ENCODE peak calls at places on chromosomes 11 and 22, in four cellular contexts. A, Z, X and E are unnamed samples.
A peak's percentile ranks its signal among the peaks of the same experiment; 100 is the strongest.

GRCh38 chr11:128501576-128502549 is 85.5 kb downstream of the ETS1 start:
- DNase-seq in A (no peak), Z (no peak), X (peak; percentile 27), E (no peak)

GRCh38 chr11:65539401-65540289 is 14.8 kb downstream of the SCYL1 start:
- DNase-seq in A (peak; percentile 62), Z (peak; percentile 88), X (peak; percentile 53), E (no peak)

GRCh38 chr11:3095712-3096361 is 38.6 kb upstream of the CARS1 start:
- DNase-seq in A (no peak), Z (no peak), X (peak; percentile 69), E (peak; percentile 39)

GRCh38 chr11:83033972-83034672 is 37.6 kb downstream of the RAB30 start:
- DNase-seq in A (no peak), Z (peak; percentile 69), X (peak; percentile 35), E (peak; percentile 73)

GRCh38 chr11:2374456-2375201 is 2.5 kb upstream of the CD81 start:
- DNase-seq in A (no peak), Z (no peak), X (no peak), E (no peak)

GRCh38 chr11:19978668-19979518 is 181.4 kb downstream of the DBX1 start:
- DNase-seq in A (peak; percentile 65), Z (no peak), X (no peak), E (peak; percentile 72)

GRCh38 chr11:61959678-61960077 is 7.8 kb downstream of the FTH1 start:
- DNase-seq in A (no peak), Z (no peak), X (no peak), E (no peak)

GRCh38 chr11:119363874-119364590 is 17.5 kb downstream of the USP2 start:
- DNase-seq in A (no peak), Z (peak; percentile 97), X (peak; percentile 86), E (peak; percentile 86)

GRCh38 chr11:79333381-79333780 is 107.4 kb downstream of the TENM4 start:
- DNase-seq in A (no peak), Z (no peak), X (no peak), E (no peak)

GRCh38 chr11:94781822-94782221 is 13.7 kb downstream of the AMOTL1 start:
- DNase-seq in A (no peak), Z (no peak), X (no peak), E (no peak)

GRCh38 chr11:44860346-44860745 is 90.3 kb downstream of the TP53I11 start:
- DNase-seq in A (no peak), Z (no peak), X (no peak), E (no peak)

GRCh38 chr11:57469268-57469667 is 8.9 kb downstream of the RTN4RL2 start:
- DNase-seq in A (no peak), Z (no peak), X (no peak), E (no peak)

GRCh38 chr11:110243804-110244203 is 52.6 kb downstream of the RDX start:
- DNase-seq in A (no peak), Z (no peak), X (no peak), E (no peak)

GRCh38 chr11:110253525-110253924 is 42.9 kb downstream of the RDX start:
- DNase-seq in A (no peak), Z (no peak), X (no peak), E (no peak)

GRCh38 chr11:110251837-110252236 is 44.6 kb downstream of the RDX start:
- DNase-seq in A (peak; percentile 73), Z (no peak), X (no peak), E (no peak)

GRCh38 chr11:110250168-110250567 is 46.2 kb downstream of the RDX start:
- DNase-seq in A (no peak), Z (no peak), X (no peak), E (no peak)

GRCh38 chr11:110249066-110249465 is 47.3 kb downstream of the RDX start:
- DNase-seq in A (no peak), Z (no peak), X (no peak), E (no peak)
- TF ChIP-seq CTCF in A (peak; percentile 42), Z (peak; percentile 53), X (peak; percentile 31), E (peak; percentile 49)

GRCh38 chr22:47600281-47600680 is 837.8 kb downstream of the TBC1D22A start:
- DNase-seq in A (no peak), Z (no peak), X (no peak), E (no peak)

GRCh38 chr22:47601666-47602065 is 839.2 kb downstream of the TBC1D22A start:
- DNase-seq in A (no peak), Z (peak; percentile 1), X (no peak), E (no peak)

GRCh38 chr22:47598864-47599263 is 836.4 kb downstream of the TBC1D22A start:
- DNase-seq in A (no peak), Z (no peak), X (no peak), E (no peak)

GRCh38 chr22:47600791-47601400 is 838.4 kb downstream of the TBC1D22A start:
- DNase-seq in A (no peak), Z (no peak), X (no peak), E (no peak)

GRCh38 chr22:47599753-47600152 is 837.3 kb downstream of the TBC1D22A start:
- DNase-seq in A (no peak), Z (peak; percentile 44), X (no peak), E (no peak)
- TF ChIP-seq EZH2phosphoT487 in A (no peak), Z (no peak), X (no peak), E (no peak)

DNA sequence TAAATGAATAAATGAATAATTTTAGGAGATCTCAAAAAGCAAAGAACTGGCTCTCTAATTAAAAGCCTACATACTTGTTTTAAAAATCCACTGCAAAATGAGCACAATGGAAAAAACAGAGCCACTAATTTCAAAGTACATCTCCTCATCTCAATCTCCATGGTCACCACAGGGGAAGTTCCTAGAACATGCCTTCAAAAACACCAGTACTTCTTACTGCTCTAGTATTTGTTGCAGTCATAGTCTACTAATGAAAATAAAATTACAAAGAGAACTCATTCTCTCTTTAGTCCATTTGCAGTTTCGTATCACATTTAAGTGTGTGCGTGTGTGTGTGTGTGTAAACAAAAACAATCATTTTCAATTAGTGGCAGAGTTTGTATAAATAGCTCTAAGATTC is 54.0 kb downstream of the PIK3C2A start:
- DNase-seq in A (no peak), Z (no peak), X (no peak), E (no peak)
- H4K20me1 ChIP-seq in A (no peaks in the 10 kb centered on the region), Z (no peaks in the 10 kb centered on the region), X (peaks cover 36% of the 10 kb centered on the region), E (peaks cover 41% of the 10 kb centered on the region)

DNA sequence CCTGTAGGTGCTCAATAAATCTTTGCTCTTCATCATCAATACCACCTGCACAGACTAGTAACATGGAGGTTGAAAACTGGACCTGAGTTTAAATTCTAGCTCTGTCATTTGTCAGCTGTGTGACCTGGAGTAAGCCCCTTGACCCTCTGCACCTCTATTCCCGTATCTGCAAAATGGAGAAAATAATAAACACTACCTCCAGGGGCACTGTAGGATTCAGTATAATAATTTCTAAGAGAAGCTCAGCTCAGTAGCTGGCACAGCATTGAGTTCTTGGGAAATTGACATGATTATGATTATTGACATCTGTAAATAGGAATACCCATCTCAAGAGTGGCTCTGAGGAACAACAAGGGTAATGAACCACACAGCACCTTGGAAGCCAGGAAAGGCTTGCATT is 78.4 kb downstream of the MN1 start:
- DNase-seq in A (no peak), Z (no peak), X (no peak), E (no peak)
- TF ChIP-seq CTCF in A (peak; percentile 47), Z (peak; percentile 25), X (peak; percentile 5), E (no peak)

DNA sequence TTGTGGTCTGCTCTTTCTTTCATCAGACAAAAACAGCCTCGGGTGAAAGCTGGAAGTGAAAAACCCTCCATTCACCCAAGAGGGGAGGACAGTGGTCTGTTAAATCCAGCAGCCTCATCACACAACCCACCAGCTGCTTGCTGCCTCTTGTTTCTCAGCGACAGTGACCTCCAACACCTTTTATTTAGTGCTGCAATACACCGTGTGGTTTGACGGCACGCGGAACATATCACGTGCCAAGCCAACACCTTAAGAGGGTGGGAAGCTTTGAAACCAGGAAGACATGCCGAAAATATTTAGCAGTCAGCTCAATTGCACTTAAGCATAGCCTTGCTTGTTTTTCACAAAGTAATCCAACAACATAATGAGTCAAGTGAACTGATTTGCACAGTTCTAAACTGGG is 39.8 kb upstream of the POGLUT3 start:
- DNase-seq in A (no peak), Z (no peak), X (no peak), E (no peak)
- TF ChIP-seq EZH2phosphoT487 in A (no peak), Z (no peak), X (no peak), E (no peak)

GRCh38 chr22:50298937-50299656 is 8.3 kb downstream of the PLXNB2 start:
- DNase-seq in A (no peak), Z (no peak), X (peak; percentile 56), E (peak; percentile 70)
- H4K20me1 ChIP-seq in A (no peaks in the 10 kb centered on the region), Z (peaks cover 93% of the 10 kb centered on the region), X (peaks cover 98% of the 10 kb centered on the region), E (peaks cover 88% of the 10 kb centered on the region)